ENCODE peak calls at places on chromosomes 13 and 19, in seven cellular contexts. S, F, A, B, E, V and Q are unnamed samples.
A peak's percentile ranks its signal among the peaks of the same experiment; 100 is the strongest.

GRCh38 chr13:95924389-95924994 is 128.7 kb downstream of the UGGT2 start:
- DNase-seq in A (no peak), F (no peak), B (no peak), V (no peak), S (no peak), E (peak; percentile 77), Q (no peak)

GRCh38 chr19:10639836-10640235 is 14.3 kb upstream of the ILF3 start:
- DNase-seq in S (no peak), V (no peak), A (no peak), E (no peak), F (peak; percentile 67), B (no peak), Q (no peak)

GRCh38 chr19:18279516-18280246 is 1.7 kb downstream of the JUND start:
- DNase-seq in A (peak; percentile 97), B (peak; percentile 93), E (peak; percentile 83), S (peak; percentile 94), V (peak; percentile 93), F (peak; percentile 78), Q (peak; percentile 93)

GRCh38 chr13:94342436-94343242 is 136.8 kb downstream of the DCT start:
- DNase-seq in B (no peak), E (no peak), V (no peak), A (no peak), S (no peak), F (no peak), Q (no peak)

GRCh38 chr19:38389101-38389925 is 816 bp downstream of the SPRED3 start:
- DNase-seq in E (peak; percentile 42), S (no peak), V (peak; percentile 44), A (peak; percentile 2), F (no peak), B (no peak), Q (no peak)

GRCh38 chr19:8592231-8593009 is 15.2 kb upstream of the MYO1F start:
- DNase-seq in F (no peak), A (peak; percentile 82), V (peak; percentile 100), S (peak; percentile 99), B (peak; percentile 90), E (peak; percentile 94), Q (peak; percentile 73)

GRCh38 chr19:52570005-52570861 is at the start of gene ZNF701:
- DNase-seq in F (peak; percentile 72), E (peak; percentile 70), A (peak; percentile 93), S (peak; percentile 96), B (peak; percentile 85), V (peak; percentile 99), Q (peak; percentile 88)

GRCh38 chr13:32195713-32196112 is 119.5 kb downstream of the ZAR1L start:
- DNase-seq in E (no peak), B (no peak), V (no peak), F (no peak), A (no peak), S (no peak), Q (no peak)

GRCh38 chr19:1286451-1286858 is 782 bp downstream of the EFNA2 start:
- DNase-seq in S (no peak), F (no peak), A (no peak), E (no peak), B (no peak), V (no peak), Q (no peak)

GRCh38 chr13:29754486-29754806 is 96.0 kb downstream of the UBL3 start:
- DNase-seq in B (no peak), A (no peak), E (no peak), S (no peak), F (no peak), V (no peak), Q (no peak)

GRCh38 chr13:64099994-64100393 is 2684.3 kb upstream of the PCDH20 start:
- DNase-seq in B (no peak), F (no peak), V (no peak), A (no peak), S (no peak), E (no peak), Q (no peak)

GRCh38 chr19:43527860-43528622 is 1.0 kb upstream of the ETHE1 start:
- DNase-seq in S (peak; percentile 50), E (no peak), B (no peak), F (no peak), V (no peak), A (no peak), Q (no peak)

GRCh38 chr13:91133941-91134772 is 213.3 kb upstream of the MIR17HG start:
- DNase-seq in E (peak; percentile 58), A (peak; percentile 74), S (no peak), V (peak; percentile 48), F (no peak), B (peak; percentile 48), Q (no peak)

GRCh38 chr19:6064016-6064702 is 46.1 kb downstream of the RFX2 start:
- DNase-seq in B (peak; percentile 33), F (no peak), S (peak; percentile 16), E (no peak), A (no peak), V (no peak), Q (no peak)

GRCh38 chr13:103299079-103299478 is 232.9 kb upstream of the SLC10A2 start:
- DNase-seq in V (no peak), B (no peak), A (no peak), E (no peak), S (no peak), F (no peak), Q (no peak)

GRCh38 chr13:67588607-67589006 is 358.5 kb upstream of the PCDH9 start:
- DNase-seq in F (no peak), A (no peak), V (no peak), E (no peak), S (no peak), B (no peak), Q (no peak)

GRCh38 chr13:35810286-35810685 is 320.9 kb downstream of the DCLK1 start:
- DNase-seq in A (no peak), E (no peak), V (no peak), B (no peak), F (no peak), S (no peak), Q (no peak)

GRCh38 chr13:35208587-35208986 is 266.5 kb downstream of the NBEA start:
- DNase-seq in V (no peak), B (no peak), S (no peak), F (no peak), A (no peak), E (no peak), Q (no peak)

GRCh38 chr13:107392205-107392604 is 823.1 kb downstream of the LIG4 start:
- DNase-seq in B (no peak), F (no peak), V (no peak), S (no peak), E (no peak), A (no peak), Q (no peak)

GRCh38 chr13:53238241-53238640 is 209.6 kb downstream of the OLFM4 start:
- DNase-seq in B (no peak), V (no peak), S (no peak), A (no peak), E (no peak), F (no peak), Q (no peak)

GRCh38 chr19:48997972-48998371 is 4.3 kb downstream of the RUVBL2 start:
- DNase-seq in S (no peak), V (peak; percentile 75), E (no peak), B (no peak), F (no peak), A (no peak), Q (peak; percentile 64)

GRCh38 chr13:30607908-30608307 is 9.8 kb upstream of the USPL1 start:
- DNase-seq in B (no peak), V (no peak), S (no peak), F (peak; percentile 85), E (no peak), A (no peak), Q (no peak)

GRCh38 chr19:52069653-52070052 is 21.0 kb upstream of the ZNF432 start:
- DNase-seq in F (no peak), S (no peak), A (no peak), E (no peak), V (no peak), B (no peak), Q (no peak)

GRCh38 chr13:28499579-28499978 is 4.7 kb upstream of the FLT1 start:
- DNase-seq in A (no peak), S (no peak), F (no peak), E (no peak), B (no peak), V (no peak), Q (no peak)

GRCh38 chr19:29845576-29846176 is 33.9 kb downstream of the CCNE1 start:
- DNase-seq in E (no peak), S (peak; percentile 19), B (no peak), F (no peak), A (peak; percentile 24), V (no peak), Q (no peak)

GRCh38 chr19:47379398-47379938 is 30.4 kb downstream of the DHX34 start:
- DNase-seq in F (no peak), S (no peak), B (no peak), A (peak; percentile 61), V (no peak), E (no peak), Q (peak; percentile 71)

GRCh38 chr13:44165172-44165894 is 208.3 kb upstream of the SERP2 start:
- DNase-seq in E (no peak), A (no peak), B (no peak), S (no peak), V (no peak), F (no peak), Q (no peak)

GRCh38 chr13:102631198-102631597 is 34.4 kb downstream of the TPP2 start:
- DNase-seq in F (no peak), S (no peak), B (no peak), E (no peak), V (no peak), A (no peak), Q (no peak)

GRCh38 chr19:5480427-5480836 is 25.2 kb downstream of the ZNRF4 start:
- DNase-seq in E (no peak), V (peak; percentile 53), A (no peak), S (no peak), F (no peak), B (no peak), Q (no peak)

GRCh38 chr13:28128926-28129325 is 9.4 kb upstream of the PAN3 start:
- DNase-seq in S (no peak), B (no peak), V (no peak), E (no peak), A (no peak), F (no peak), Q (no peak)

GRCh38 chr19:3146677-3147100 is 10.9 kb downstream of the GNA15 start:
- DNase-seq in A (no peak), E (no peak), B (no peak), S (no peak), F (no peak), V (peak; percentile 55), Q (no peak)

GRCh38 chr13:33262997-33263396 is 22.6 kb downstream of the STARD13 start:
- DNase-seq in A (peak; percentile 45), F (no peak), E (no peak), S (no peak), B (no peak), V (no peak), Q (no peak)

GRCh38 chr19:1245884-1246816 is 2.2 kb upstream of the MIDN start:
- DNase-seq in E (no peak), F (no peak), A (no peak), B (peak; percentile 94), S (peak; percentile 68), V (peak; percentile 60), Q (peak; percentile 100)

GRCh38 chr13:41960195-41960699 is 662 bp downstream of the VWA8 start:
- DNase-seq in V (peak; percentile 9), A (no peak), E (peak; percentile 5), F (no peak), B (peak; percentile 56), S (no peak), Q (peak; percentile 17)

GRCh38 chr19:58392945-58393724 is 2.3 kb upstream of the RNF225 start:
- DNase-seq in B (no peak), F (no peak), V (no peak), S (no peak), E (no peak), A (no peak), Q (no peak)